ENCODE peak calls at places on chromosome 1, in nine cellular contexts. M, W, D, N, B, K, J, V and O are unnamed samples.
A peak's percentile ranks its signal among the peaks of the same experiment; 100 is the strongest.

GRCh38 chr1:152479792-152480595 is 30.6 kb upstream of the LCE5A start:
- DNase-seq in M (no peak), N (peak; percentile 37), W (peak; percentile 62), B (no peak), V (peak; percentile 76), D (no peak), K (peak; percentile 10), J (no peak), O (no peak)

GRCh38 chr1:228341814-228342626 is 64.6 kb downstream of the TRIM11 start:
- DNase-seq in M (peak; percentile 59), V (peak; percentile 42), N (no peak), J (no peak), B (no peak), D (peak; percentile 21), W (no peak), K (no peak), O (peak; percentile 16)

GRCh38 chr1:182374101-182374834 is 17.3 kb downstream of the GLUL start:
- DNase-seq in D (no peak), V (no peak), J (no peak), M (no peak), B (no peak), K (no peak), N (no peak), W (no peak), O (no peak)

GRCh38 chr1:118185083-118185899 is at the start of gene SPAG17:
- DNase-seq in K (peak; percentile 21), J (peak; percentile 64), B (no peak), D (peak; percentile 67), W (no peak), V (peak; percentile 92), M (no peak), N (peak; percentile 97), O (peak; percentile 80)

GRCh38 chr1:30087465-30087864 is 635.9 kb downstream of the MATN1 start:
- DNase-seq in V (no peak), B (no peak), K (no peak), D (no peak), J (no peak), W (no peak), M (no peak), N (peak; percentile 79), O (peak; percentile 30)

GRCh38 chr1:96487404-96487803 is 234.2 kb upstream of the PTBP2 start:
- DNase-seq in W (no peak), V (no peak), J (no peak), K (peak; percentile 17), D (no peak), B (no peak), N (no peak), M (no peak), O (no peak)

GRCh38 chr1:234836045-234836681 is 226.2 kb upstream of the IRF2BP2 start:
- DNase-seq in D (no peak), V (no peak), B (no peak), M (no peak), N (no peak), W (no peak), J (no peak), K (no peak), O (no peak)

GRCh38 chr1:213120386-213120785 is 69.3 kb downstream of the RPS6KC1 start:
- DNase-seq in B (no peak), K (peak; percentile 19), W (no peak), J (no peak), M (no peak), V (no peak), D (no peak), N (no peak), O (no peak)

GRCh38 chr1:233252436-233252835 is 43.1 kb downstream of the PCNX2 start:
- DNase-seq in N (no peak), W (no peak), M (no peak), B (no peak), D (no peak), V (peak; percentile 64), J (no peak), K (no peak), O (no peak)

GRCh38 chr1:41728403-41729202 is 190.1 kb downstream of the HIVEP3 start:
- DNase-seq in D (no peak), K (no peak), V (peak; percentile 50), M (peak; percentile 86), B (no peak), W (peak; percentile 34), J (no peak), N (no peak), O (no peak)

GRCh38 chr1:62241357-62242131 is 46.9 kb downstream of the L1TD1 start:
- DNase-seq in W (no peak), K (no peak), J (peak; percentile 54), D (no peak), N (no peak), V (no peak), B (no peak), M (peak; percentile 13), O (no peak)

GRCh38 chr1:151799179-151800022 is 5.8 kb downstream of the LINGO4 start:
- DNase-seq in V (no peak), J (no peak), D (no peak), W (no peak), N (no peak), B (no peak), M (no peak), K (no peak), O (no peak)

GRCh38 chr1:28233264-28233606 is 406 bp upstream of the DNAJC8 start:
- DNase-seq in V (peak; percentile 57), W (no peak), N (no peak), D (no peak), M (peak; percentile 77), J (no peak), B (no peak), K (no peak), O (no peak)
- H3K4me3 ChIP-seq in V (peak overlapping the region; percentile 61), W (peak overlapping the region; percentile 93), N (no peak overlapping the region), D (peak overlapping the region; percentile 75), M (peak overlapping the region; percentile 89), J (no peak overlapping the region), B (peak overlapping the region; percentile 98), K (no peak overlapping the region), O (peak overlapping the region; percentile 83)

GRCh38 chr1:110383311-110383990 is 7.4 kb downstream of the SLC16A4 start:
- DNase-seq in W (no peak), V (peak; percentile 29), M (no peak), B (no peak), K (no peak), J (peak; percentile 29), N (no peak), D (no peak), O (no peak)
- H3K4me3 ChIP-seq in W (no peak overlapping the region), V (no peak overlapping the region), M (no peak overlapping the region), B (no peak overlapping the region), K (no peak overlapping the region), J (no peak overlapping the region), N (no peak overlapping the region), D (no peak overlapping the region), O (no peak overlapping the region)

GRCh38 chr1:26833432-26834405 is 7.2 kb downstream of the ZDHHC18 start:
- DNase-seq in N (no peak), V (peak; percentile 64), J (no peak), D (peak; percentile 57), M (peak; percentile 97), K (no peak), W (peak; percentile 91), B (no peak), O (peak; percentile 64)

GRCh38 chr1:26829214-26829911 is 2.9 kb downstream of the ZDHHC18 start:
- DNase-seq in M (peak; percentile 47), J (no peak), V (no peak), K (no peak), W (no peak), N (no peak), D (no peak), B (no peak), O (no peak)

GRCh38 chr1:26831059-26831458 is 4.6 kb downstream of the ZDHHC18 start:
- DNase-seq in V (no peak), W (no peak), M (peak; percentile 1), J (no peak), K (no peak), B (no peak), N (no peak), D (no peak), O (no peak)

GRCh38 chr1:26831546-26832248 is 5.2 kb downstream of the ZDHHC18 start:
- DNase-seq in V (no peak), D (no peak), B (no peak), W (no peak), K (no peak), J (peak; percentile 47), M (peak; percentile 75), N (no peak), O (no peak)

DNA sequence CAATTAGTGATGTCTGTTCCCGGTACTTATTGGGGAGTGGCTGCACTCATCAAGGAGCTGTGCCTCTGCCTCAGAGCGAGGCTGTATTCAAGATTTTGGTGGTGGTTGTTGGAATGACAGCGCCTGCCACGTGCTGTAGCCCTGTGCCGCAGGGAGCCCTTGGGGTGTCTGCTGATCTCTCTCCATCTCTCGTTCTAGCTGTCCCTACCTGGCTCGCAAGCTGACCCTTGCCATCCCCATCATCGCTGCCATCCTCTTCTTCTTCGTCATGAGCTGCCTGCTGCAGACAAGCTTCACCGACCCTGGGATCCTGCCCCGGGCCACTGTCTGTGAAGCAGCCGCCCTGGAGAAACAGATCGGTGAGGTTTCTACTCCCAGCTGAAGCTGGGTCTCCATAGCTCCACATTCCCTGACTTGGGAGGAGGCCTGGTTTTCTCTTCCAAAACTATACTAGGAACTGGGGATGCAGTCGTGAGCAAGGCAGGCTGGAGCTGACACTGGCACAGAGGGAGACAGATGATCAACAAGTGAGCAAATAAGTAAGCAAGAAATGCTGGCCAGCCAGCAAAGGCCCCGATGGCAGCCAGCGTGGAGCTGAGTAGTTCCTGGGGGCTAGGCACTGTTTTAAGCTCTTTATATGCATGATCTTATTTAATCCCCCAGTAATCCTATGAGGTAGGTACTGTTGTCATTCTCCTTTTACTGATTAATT is 5.9 kb downstream of the ZDHHC18 start:
- DNase-seq in B (no peak), N (no peak), M (peak; percentile 76), W (no peak), J (no peak), K (no peak), D (no peak), V (no peak), O (no peak)
- H3K4me3 ChIP-seq in B (no peak overlapping the region), N (no peak overlapping the region), M (no peak overlapping the region), W (no peak overlapping the region), J (no peak overlapping the region), K (no peak overlapping the region), D (peak overlapping the region; percentile 13), V (no peak overlapping the region), O (no peak overlapping the region)

DNA sequence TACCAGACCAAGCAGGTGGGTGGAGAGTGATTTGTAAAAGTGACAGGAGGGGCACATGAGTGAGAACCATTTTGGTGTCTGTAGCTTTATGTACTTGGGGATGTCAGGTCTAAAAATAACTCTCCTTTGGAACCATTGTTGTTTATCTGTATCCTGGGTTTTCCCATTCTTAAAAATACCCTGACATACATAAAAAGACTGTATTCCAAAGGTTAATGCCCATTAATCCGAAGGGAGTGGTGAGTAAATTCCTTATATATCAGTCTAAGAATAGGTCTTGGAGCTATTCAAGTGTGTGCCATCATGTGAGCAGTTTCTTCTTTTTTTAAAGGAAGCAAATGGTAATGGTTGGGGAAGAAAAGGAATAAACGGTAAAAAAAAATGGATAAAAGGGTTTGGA is 117.5 kb downstream of the TGFB2 start:
- DNase-seq in K (no peak), V (no peak), J (no peak), N (no peak), M (no peak), B (no peak), W (no peak), D (no peak), O (no peak)
- H3K4me3 ChIP-seq in K (no peak overlapping the region), V (no peak overlapping the region), J (no peak overlapping the region), N (no peak overlapping the region), M (no peak overlapping the region), B (peak overlapping the region; percentile 48), W (no peak overlapping the region), D (peak overlapping the region; percentile 13), O (peak overlapping the region; percentile 46)